ENCODE peak calls at places on chromosomes 12 and 14, in eight cellular contexts. D is K562, O is SK-N-SH, R is GM12878, A is A549, B is HepG2, C is GM23338, Q is Panc1. H is an unnamed sample.

GRCh38 chr14:49923442-49923841 is 30.6 kb downstream of the ARF6 start:
- DNase-seq in D (no peak), O (no peak), R (no peak), A (no peak), B (no peak), C (no peak), Q (no peak), H (no peak)

GRCh38 chr12:14138495-14138894 is 157.1 kb upstream of the GRIN2B start:
- DNase-seq in D (peak; percentile 1), O (peak; percentile 20), R (no peak), A (peak; percentile 5), B (no peak), C (peak; percentile 73), Q (no peak), H (no peak)

GRCh38 chr14:94115631-94116030 is 5.1 kb downstream of the IFI27 start:
- DNase-seq in D (no peak), O (no peak), R (no peak), A (no peak), B (no peak), C (no peak), Q (no peak), H (no peak)

GRCh38 chr14:92928258-92928629 is 5.3 kb downstream of the CHGA start:
- DNase-seq in D (no peak), O (no peak), R (no peak), A (no peak), B (no peak), C (no peak), Q (no peak), H (no peak)

GRCh38 chr14:23695220-23695999 is 59.2 kb downstream of the DHRS2 start:
- DNase-seq in D (no peak), O (peak; percentile 7), R (no peak), A (no peak), B (no peak), C (peak; percentile 72), Q (no peak), H (no peak)

GRCh38 chr12:69097619-69098368 is 141.6 kb upstream of the CPSF6 start:
- DNase-seq in D (no peak), O (no peak), R (no peak), A (no peak), B (no peak), C (no peak), Q (no peak), H (no peak)

GRCh38 chr12:111180830-111181726 is 187.8 kb downstream of the PHETA1 start:
- DNase-seq in D (peak; percentile 8), O (peak; percentile 83), R (no peak), A (no peak), B (no peak), C (no peak), Q (no peak), H (peak; percentile 98)

GRCh38 chr14:67623114-67623513 is 3.4 kb downstream of the ARG2 start:
- DNase-seq in D (no peak), O (no peak), R (no peak), A (no peak), B (peak; percentile 70), C (peak; percentile 42), Q (no peak), H (no peak)

GRCh38 chr14:64817631-64818030 is 62.1 kb downstream of the SPTB start:
- DNase-seq in D (no peak), O (no peak), R (no peak), A (no peak), B (no peak), C (no peak), Q (no peak), H (no peak)

GRCh38 chr14:75821828-75822521 is 159.8 kb downstream of the TGFB3 start:
- DNase-seq in D (no peak), O (no peak), R (no peak), A (no peak), B (no peak), C (no peak), Q (no peak), H (no peak)

GRCh38 chr14:67539116-67539515 is 6.0 kb downstream of the PLEKHH1 start:
- DNase-seq in D (no peak), O (no peak), R (no peak), A (no peak), B (no peak), C (peak; percentile 46), Q (no peak), H (no peak)

GRCh38 chr12:87509233-87509820 is 519.9 kb downstream of the C12orf50 start:
- DNase-seq in D (no peak), O (peak; percentile 10), R (no peak), A (peak; percentile 73), B (no peak), C (peak; percentile 5), Q (no peak), H (no peak)

GRCh38 chr14:75630695-75631452 is 29.8 kb downstream of the ERG28 start:
- DNase-seq in D (no peak), O (no peak), R (no peak), A (no peak), B (no peak), C (peak; percentile 84), Q (no peak), H (no peak)

DNA sequence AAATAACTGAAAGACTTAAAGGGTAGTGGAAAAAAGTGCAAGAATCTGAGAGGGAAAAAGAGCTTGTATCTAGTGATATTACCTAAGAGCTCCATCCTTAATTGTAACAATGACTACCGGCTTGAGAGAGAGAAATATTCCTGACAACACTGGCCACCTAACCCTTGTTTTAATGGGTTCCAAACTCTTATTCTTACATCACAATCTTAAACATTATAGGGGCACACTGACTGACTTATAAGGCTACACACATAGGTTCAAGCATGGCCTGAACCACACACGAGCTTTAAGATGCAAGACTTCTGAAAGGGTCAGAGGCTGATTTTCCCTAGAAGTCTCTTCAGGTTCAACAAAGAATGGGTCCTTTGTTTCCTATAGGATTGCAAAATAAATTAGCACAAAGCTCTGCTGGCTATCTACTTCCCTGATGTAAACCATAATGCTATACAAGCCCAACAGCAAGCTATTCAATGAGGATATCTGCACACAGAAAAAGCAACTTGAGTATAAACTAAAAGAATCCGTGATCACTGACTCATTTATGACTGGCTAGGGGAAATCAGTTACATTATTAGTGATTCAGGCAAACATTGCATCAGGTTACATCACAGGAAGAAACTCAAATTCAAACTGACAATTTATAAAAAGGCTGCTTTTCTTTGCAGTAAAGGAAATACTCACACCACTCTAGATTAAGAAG is 8.6 kb downstream of the BTG1 start:
- DNase-seq in D (no peak), O (no peak), R (no peak), A (peak; percentile 69), B (peak; percentile 65), C (peak; percentile 48), Q (no peak), H (no peak)
- H3K27ac ChIP-seq in D (no peak overlapping the region), O (peak overlapping the region; percentile 91), R (peak overlapping the region; percentile 85), A (peak overlapping the region; percentile 92), B (peak overlapping the region; percentile 42), C (peak overlapping the region; percentile 30), Q (peak overlapping the region; percentile 97), H (peak overlapping the region; percentile 52)

DNA sequence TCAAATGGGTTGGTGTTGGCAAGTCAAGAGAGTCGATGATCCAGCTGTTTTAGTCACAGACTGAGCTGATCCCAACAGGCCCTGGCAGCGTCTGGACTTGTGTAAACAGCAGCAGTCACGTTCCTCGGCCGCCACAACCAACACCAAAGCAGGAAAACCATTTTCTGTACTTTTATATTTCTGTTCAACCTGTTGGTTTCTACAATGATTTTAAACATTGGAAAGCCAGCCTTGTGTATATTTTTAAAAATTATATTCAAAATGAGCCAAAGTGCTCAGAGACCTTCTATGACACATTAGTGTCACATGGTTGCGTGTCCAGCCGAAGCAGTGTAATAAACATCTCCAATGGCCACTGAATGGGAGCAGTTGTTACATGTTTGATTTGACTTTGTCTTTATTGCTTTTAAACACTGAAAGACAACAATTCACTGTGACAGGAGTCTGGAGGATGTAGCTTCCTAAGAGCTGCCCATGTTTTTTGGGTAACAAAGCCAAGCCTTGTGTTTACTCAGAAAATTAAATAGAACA is 5.9 kb upstream of the SIVA1 start:
- DNase-seq in D (no peak), O (no peak), R (no peak), A (no peak), B (no peak), C (no peak), Q (no peak), H (no peak)
- TF ChIP-seq REST in D (no peak), O (no peak), R (no peak), A (no peak), B (no peak), C (no peak), Q (no peak), H (no peak)

GRCh38 chr12:125403145-125403789 is 338.0 kb downstream of the AACS start:
- DNase-seq in D (peak; percentile 58), O (peak; percentile 29), R (no peak), A (peak; percentile 55), B (peak; percentile 34), C (peak; percentile 95), Q (no peak), H (peak; percentile 11)
- TF ChIP-seq CTCF in D (peak; percentile 60), O (peak; percentile 67), R (peak; percentile 62), A (peak; percentile 75), B (peak; percentile 80), C (peak; percentile 88), Q (peak; percentile 80), H (peak; percentile 31)

GRCh38 chr12:124500232-124501079 is 67.0 kb downstream of the NCOR2 start:
- DNase-seq in D (no peak), O (no peak), R (no peak), A (no peak), B (peak; percentile 37), C (peak; percentile 95), Q (no peak), H (no peak)

GRCh38 chr12:124498178-124498869 is 69.1 kb downstream of the NCOR2 start:
- DNase-seq in D (no peak), O (no peak), R (no peak), A (no peak), B (no peak), C (no peak), Q (no peak), H (peak; percentile 69)

GRCh38 chr12:124499873-124500231 is 67.6 kb downstream of the NCOR2 start:
- DNase-seq in D (no peak), O (no peak), R (no peak), A (no peak), B (no peak), C (no peak), Q (no peak), H (no peak)

GRCh38 chr12:124497658-124498057 is 69.8 kb downstream of the NCOR2 start:
- DNase-seq in D (no peak), O (peak; percentile 61), R (no peak), A (no peak), B (no peak), C (no peak), Q (no peak), H (no peak)

DNA sequence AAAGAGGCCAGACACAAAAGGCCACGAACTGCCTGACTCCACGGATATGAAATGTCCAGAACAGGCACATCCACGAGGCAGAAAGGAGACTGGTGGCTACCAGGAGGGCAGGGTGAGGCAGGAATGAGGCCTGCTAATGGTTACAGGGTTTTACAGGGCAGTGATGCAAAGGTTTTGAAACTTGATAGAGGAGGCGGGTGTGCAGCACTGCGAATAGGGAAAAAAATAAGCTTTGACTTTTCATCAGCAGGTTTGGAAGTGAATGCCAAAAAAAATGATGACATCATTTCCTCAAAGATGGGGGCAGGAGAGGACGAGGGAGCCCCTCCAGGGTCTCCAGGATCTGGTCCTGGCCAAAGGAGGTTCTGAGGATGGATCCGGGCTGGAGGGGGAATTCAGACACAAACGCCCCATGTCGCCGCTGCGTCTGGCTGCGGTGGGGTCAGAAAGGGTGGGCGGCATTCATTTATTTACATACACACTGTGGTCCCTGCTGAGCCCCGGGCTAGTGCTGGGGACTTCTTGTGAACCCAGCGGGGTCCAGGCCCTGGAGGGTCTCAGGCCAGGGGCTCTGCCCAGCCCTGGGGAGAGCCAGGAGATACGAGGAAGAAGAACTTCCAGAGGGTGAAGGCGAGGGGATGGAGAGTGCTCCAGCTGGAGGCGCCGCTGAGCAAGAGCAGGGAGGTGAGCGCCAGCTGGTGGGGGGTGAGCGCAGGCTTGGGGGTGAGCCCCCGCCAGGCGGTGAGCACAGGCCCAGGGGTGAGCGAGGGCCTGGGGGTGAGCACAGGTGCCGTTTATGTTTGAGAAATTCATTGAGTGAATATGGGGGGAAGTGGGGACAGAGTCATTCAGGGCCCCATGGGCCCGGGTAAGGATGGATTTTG is 68.3 kb downstream of the NCOR2 start:
- DNase-seq in D (no peak), O (no peak), R (no peak), A (no peak), B (no peak), C (no peak), Q (no peak), H (no peak)
- H3K27ac ChIP-seq in D (no peak overlapping the region), O (peak overlapping the region; percentile 47), R (no peak overlapping the region), A (no peak overlapping the region), B (no peak overlapping the region), C (peak overlapping the region; percentile 96), Q (peak overlapping the region; percentile 71), H (peak overlapping the region; percentile 63)

H was measured in HL-60.